ENCODE peak calls at places on chromosome 9, in six cellular contexts. W is HepG2, N is WTC11, G is endothelial cell of umbilical vein, S is K562, U is H1. B is an unnamed sample.

GRCh38 chr9:29214162-29214520 is 1640.9 kb upstream of the C9orf72 start:
- DNase-seq in W (no peak), N (peak), G (no peak), S (no peak), U (no peak), B (peak)

GRCh38 chr9:134880484-134881312 is at the start of gene FCN2:
- DNase-seq in W (no peak), N (no peak), G (no peak), S (no peak), U (no peak), B (no peak)

GRCh38 chr9:97740848-97741821 is 44.0 kb upstream of the XPA start:
- DNase-seq in W (no peak), N (peak), G (peak), S (peak), U (peak), B (no peak)

GRCh38 chr9:15104826-15105420 is 194.7 kb upstream of the FREM1 start:
- DNase-seq in W (peak), N (peak), G (peak), S (peak), U (no peak), B (peak)

GRCh38 chr9:123957168-123957721 is 27.3 kb upstream of the DENND1A start:
- DNase-seq in W (no peak), N (no peak), G (no peak), S (no peak), U (no peak), B (no peak)

GRCh38 chr9:98864257-98865180 is 57.0 kb downstream of the GALNT12 start:
- DNase-seq in W (no peak), N (no peak), G (no peak), S (no peak), U (no peak), B (no peak)

GRCh38 chr9:125472926-125473701 is 211.5 kb downstream of the GAPVD1 start:
- DNase-seq in W (peak), N (peak), G (peak), S (peak), U (no peak), B (no peak)

GRCh38 chr9:104090578-104090977 is 3.5 kb upstream of the SMC2 start:
- DNase-seq in W (no peak), N (no peak), G (no peak), S (no peak), U (no peak), B (no peak)

GRCh38 chr9:129497064-129497836 is 123.7 kb downstream of the C9orf50 start:
- DNase-seq in W (no peak), N (no peak), G (peak), S (peak), U (no peak), B (no peak)

GRCh38 chr9:4569101-4569500 is 78.8 kb downstream of the SLC1A1 start:
- DNase-seq in W (no peak), N (no peak), G (no peak), S (no peak), U (no peak), B (no peak)

GRCh38 chr9:3528466-3528865 is 2.7 kb upstream of the RFX3 start:
- DNase-seq in W (no peak), N (no peak), G (no peak), S (peak), U (no peak), B (no peak)

GRCh38 chr9:91896096-91896495 is 53.9 kb downstream of the ROR2 start:
- DNase-seq in W (no peak), N (no peak), G (no peak), S (no peak), U (no peak), B (no peak)

GRCh38 chr9:111805841-111806241 is 11.1 kb upstream of the SHOC1 start:
- DNase-seq in W (no peak), N (no peak), G (peak), S (no peak), U (no peak), B (peak)

GRCh38 chr9:109421034-109421700 is 76.9 kb downstream of the PTPN3 start:
- DNase-seq in W (no peak), N (no peak), G (no peak), S (no peak), U (no peak), B (no peak)

GRCh38 chr9:22446950-22447606 is 454 bp downstream of the DMRTA1 start:
- DNase-seq in W (no peak), N (peak), G (peak), S (no peak), U (peak), B (peak)

GRCh38 chr9:124137009-124137943 is 120.5 kb upstream of the NEK6 start:
- DNase-seq in W (no peak), N (no peak), G (no peak), S (no peak), U (no peak), B (no peak)

GRCh38 chr9:77897292-77897691 is 134.3 kb downstream of the GNAQ start:
- DNase-seq in W (peak), N (peak), G (peak), S (no peak), U (no peak), B (no peak)

GRCh38 chr9:70421272-70422180 is 7.1 kb upstream of the KLF9 start:
- DNase-seq in W (no peak), N (no peak), G (peak), S (no peak), U (no peak), B (no peak)

GRCh38 chr9:114504341-114505186 is 709 bp downstream of the WHRN start:
- DNase-seq in W (no peak), N (peak), G (peak), S (peak), U (no peak), B (peak)

GRCh38 chr9:136050266-136050705 is 44.8 kb downstream of the NACC2 start:
- DNase-seq in W (no peak), N (no peak), G (no peak), S (no peak), U (no peak), B (no peak)

GRCh38 chr9:87894998-87895625 is 12.4 kb downstream of the SPATA31E1 start:
- DNase-seq in W (no peak), N (no peak), G (no peak), S (no peak), U (no peak), B (no peak)

GRCh38 chr9:16608906-16609305 is 261.6 kb downstream of the BNC2 start:
- DNase-seq in W (no peak), N (no peak), G (no peak), S (no peak), U (no peak), B (no peak)

GRCh38 chr9:34717996-34718614 is 8.2 kb upstream of the CCL21 start:
- DNase-seq in W (no peak), N (no peak), G (no peak), S (no peak), U (no peak), B (no peak)

GRCh38 chr9:113223963-113224362 is 2.6 kb downstream of the SLC31A1 start:
- DNase-seq in W (peak), N (no peak), G (no peak), S (no peak), U (no peak), B (no peak)
- TF ChIP-seq JUN in W (no peak), N (no peak), G (no peak), S (no peak), U (no peak), B (no peak)

GRCh38 chr9:8858250-8859161 is 1058.9 kb upstream of the DMAC1 start:
- DNase-seq in W (no peak), N (peak), G (no peak), S (no peak), U (no peak), B (no peak)
- TF ChIP-seq MAX in W (no peak), N (no peak), G (no peak), S (no peak), U (peak), B (no peak)

GRCh38 chr9:121122450-121123032 is 47.8 kb downstream of the CNTRL start:
- DNase-seq in W (no peak), N (no peak), G (peak), S (no peak), U (no peak), B (no peak)
- TF ChIP-seq JUN in W (no peak), N (no peak), G (no peak), S (no peak), U (no peak), B (no peak)

GRCh38 chr9:127762111-127762676 is 16.3 kb downstream of the SH2D3C start:
- DNase-seq in W (no peak), N (no peak), G (peak), S (no peak), U (no peak), B (no peak)
- TF ChIP-seq MAX in W (no peak), N (no peak), G (no peak), S (no peak), U (no peak), B (no peak)

GRCh38 chr9:14095272-14095671 is 218.7 kb downstream of the NFIB start:
- DNase-seq in W (no peak), N (no peak), G (no peak), S (no peak), U (no peak), B (no peak)

GRCh38 chr9:14097215-14097614 is 216.7 kb downstream of the NFIB start:
- DNase-seq in W (no peak), N (no peak), G (peak), S (no peak), U (no peak), B (no peak)

GRCh38 chr9:14098102-14098501 is 215.8 kb downstream of the NFIB start:
- DNase-seq in W (no peak), N (no peak), G (peak), S (no peak), U (no peak), B (no peak)

GRCh38 chr9:14097666-14098065 is 216.3 kb downstream of the NFIB start:
- DNase-seq in W (no peak), N (no peak), G (peak), S (no peak), U (no peak), B (no peak)

GRCh38 chr9:14096182-14096922 is 217.6 kb downstream of the NFIB start:
- DNase-seq in W (no peak), N (no peak), G (peak), S (no peak), U (no peak), B (peak)
- TF ChIP-seq JUN in W (no peak), N (no peak), G (peak), S (no peak), U (no peak), B (no peak)

GRCh38 chr9:73219985-73220626 is 68.4 kb downstream of the ANXA1 start:
- DNase-seq in W (no peak), N (no peak), G (no peak), S (no peak), U (no peak), B (no peak)
- TF ChIP-seq MAX in W (no peak), N (no peak), G (no peak), S (no peak), U (no peak), B (no peak)

DNA sequence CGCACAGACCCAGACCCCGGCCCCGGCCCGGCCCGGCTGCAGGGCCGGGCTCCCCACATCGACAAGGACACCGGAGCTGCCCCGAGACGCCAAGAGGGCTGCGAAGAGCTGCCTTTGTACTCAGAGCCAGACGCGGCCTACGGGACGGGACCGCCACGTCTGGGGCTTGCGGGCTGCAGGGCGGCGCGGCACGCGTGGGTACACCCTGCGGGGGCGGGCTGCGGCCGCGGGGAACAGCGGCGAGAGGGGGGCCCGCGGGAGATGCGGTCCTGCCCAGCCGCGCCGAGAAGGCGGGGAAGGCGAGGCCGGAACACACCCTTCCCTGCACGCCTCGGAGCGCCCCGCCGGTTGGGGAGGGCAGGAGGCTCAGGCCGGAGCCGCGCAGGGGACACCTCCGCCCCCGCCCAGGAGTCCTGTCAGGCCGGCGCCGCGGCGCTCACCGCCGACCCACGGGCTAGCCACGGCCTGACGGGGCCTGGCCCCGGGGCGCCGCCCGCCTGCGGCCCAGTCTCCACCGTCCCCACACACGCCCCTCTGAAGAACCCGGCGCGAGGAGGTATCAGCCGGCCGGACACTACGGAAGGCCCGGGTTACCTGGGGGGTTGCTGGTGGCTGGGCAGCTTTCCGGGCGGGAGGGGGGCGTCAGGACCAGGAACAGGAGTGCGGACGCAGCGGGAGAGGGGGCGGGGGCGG is 478 bp downstream of the RAB14 start:
- DNase-seq in W (no peak), N (peak), G (peak), S (peak), U (no peak), B (no peak)
- TF ChIP-seq JUN in W (no peak), N (no peak), G (no peak), S (no peak), U (no peak), B (no peak)

DNA sequence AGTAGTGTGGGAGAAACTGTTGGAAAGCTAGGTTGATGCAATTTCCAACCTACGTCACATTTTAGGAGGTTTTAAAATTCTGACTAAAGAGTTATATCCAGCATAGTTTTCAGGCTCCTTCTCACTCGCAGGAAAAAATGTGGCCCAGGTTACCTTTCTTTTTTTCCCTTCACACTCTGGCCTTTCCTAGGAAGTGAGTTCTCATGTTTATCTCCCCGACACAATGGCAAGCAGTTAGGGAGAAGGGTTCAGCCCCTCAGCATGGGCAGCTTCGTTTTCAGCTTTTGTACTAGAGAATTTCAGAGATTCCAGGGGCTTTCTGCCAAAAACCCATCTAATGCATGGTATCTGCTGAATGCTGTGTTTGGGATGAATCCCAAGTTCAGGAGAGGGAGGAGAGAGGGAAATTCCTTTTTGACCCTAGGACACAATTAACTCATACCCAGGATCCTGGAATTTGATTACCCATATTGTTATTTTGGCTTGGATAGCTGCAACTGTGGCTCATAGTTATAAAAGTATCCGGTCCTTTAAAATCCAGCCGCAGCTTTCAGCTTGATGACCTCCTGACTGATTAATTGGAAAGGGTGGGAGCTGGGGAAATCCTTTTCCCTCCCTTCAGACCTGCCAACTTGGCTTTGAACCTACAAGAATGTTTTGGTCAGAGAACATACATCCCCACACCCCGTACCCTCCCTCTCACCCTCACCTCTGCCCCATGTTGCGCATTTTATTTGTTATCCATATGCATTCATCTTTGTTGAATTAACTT is 78.5 kb downstream of the TMEM252 start:
- DNase-seq in W (no peak), N (peak), G (no peak), S (no peak), U (no peak), B (no peak)
- TF ChIP-seq MAX in W (no peak), N (no peak), G (no peak), S (no peak), U (no peak), B (no peak)

GRCh38 chr9:130845901-130846381 is 10.9 kb downstream of the ABL1 start:
- DNase-seq in W (no peak), N (no peak), G (peak), S (peak), U (no peak), B (peak)
- TF ChIP-seq JUN in W (no peak), N (no peak), G (no peak), S (no peak), U (no peak), B (no peak)